ENCODE peak calls at places on chromosomes 12 and 14, in five cellular contexts. Q, I, V, R and D are unnamed samples.
A peak's percentile ranks its signal among the peaks of the same experiment; 100 is the strongest.

GRCh38 chr14:93207468-93208308 is 632 bp downstream of the UBR7 start:
- DNase-seq in Q (peak; percentile 66), I (peak; percentile 71), V (no peak), R (no peak), D (no peak)

GRCh38 chr12:88388566-88389269 is 191.6 kb downstream of the KITLG start:
- DNase-seq in Q (no peak), I (no peak), V (peak; percentile 25), R (no peak), D (no peak)

GRCh38 chr14:32623300-32624093 is 294.4 kb downstream of the AKAP6 start:
- DNase-seq in Q (no peak), I (no peak), V (no peak), R (no peak), D (no peak)

GRCh38 chr12:110107369-110108281 is 16.5 kb upstream of the IFT81 start:
- DNase-seq in Q (no peak), I (no peak), V (peak; percentile 88), R (no peak), D (no peak)

GRCh38 chr14:37078131-37078530 is 94.3 kb downstream of the SLC25A21 start:
- DNase-seq in Q (no peak), I (no peak), V (no peak), R (no peak), D (no peak)

GRCh38 chr14:94592457-94592856 is 11.2 kb downstream of the SERPINA5 start:
- DNase-seq in Q (no peak), I (no peak), V (no peak), R (no peak), D (no peak)

GRCh38 chr14:22427771-22428228 is 161.2 kb downstream of the DAD1 start:
- DNase-seq in Q (no peak), I (no peak), V (peak; percentile 21), R (no peak), D (peak; percentile 54)

GRCh38 chr12:77343291-77343690 is 277.9 kb upstream of the E2F7 start:
- DNase-seq in Q (no peak), I (no peak), V (no peak), R (no peak), D (no peak)

GRCh38 chr14:81440041-81440440 is 39.9 kb upstream of the STON2 start:
- DNase-seq in Q (no peak), I (no peak), V (no peak), R (no peak), D (no peak)

GRCh38 chr14:95250126-95250824 is 69.4 kb downstream of the CLMN start:
- DNase-seq in Q (no peak), I (no peak), V (no peak), R (no peak), D (no peak)